ENCODE peak calls at places on chromosomes 5 and 9, in eight cellular contexts. K, N, W, H, U, J, A and Q are unnamed samples.

GRCh38 chr5:61275841-61276240 is 56.2 kb upstream of the ZSWIM6 start:
- DNase-seq in K (no peak), N (no peak), W (no peak), H (no peak), U (peak; percentile 62), J (peak; percentile 72), A (no peak), Q (peak; percentile 80)

GRCh38 chr5:57445715-57446037 is 36.9 kb downstream of the ACTBL2 start:
- DNase-seq in K (no peak), N (no peak), W (no peak), H (no peak), U (no peak), J (no peak), A (no peak), Q (no peak)

GRCh38 chr5:103674739-103675138 is 112.2 kb upstream of the NUDT12 start:
- DNase-seq in K (peak; percentile 31), N (no peak), W (no peak), H (no peak), U (peak; percentile 49), J (no peak), A (no peak), Q (no peak)

GRCh38 chr5:68656936-68657857 is 436.6 kb upstream of the SLC30A5 start:
- DNase-seq in K (no peak), N (no peak), W (peak; percentile 4), H (no peak), U (no peak), J (peak; percentile 88), A (no peak), Q (peak; percentile 32)

GRCh38 chr9:95157491-95158151 is 159.9 kb downstream of the FANCC start:
- DNase-seq in K (no peak), N (no peak), W (no peak), H (no peak), U (peak; percentile 90), J (no peak), A (no peak), Q (peak; percentile 69)

GRCh38 chr5:139108056-139108811 is 89.9 kb downstream of the SIL1 start:
- DNase-seq in K (peak; percentile 80), N (no peak), W (peak; percentile 17), H (no peak), U (peak; percentile 89), J (no peak), A (no peak), Q (no peak)

GRCh38 chr5:1195439-1195838 is 6.0 kb upstream of the SLC6A19 start:
- DNase-seq in K (no peak), N (no peak), W (no peak), H (no peak), U (no peak), J (no peak), A (no peak), Q (no peak)

GRCh38 chr5:76602094-76602726 is 21.0 kb downstream of the F2RL2 start:
- DNase-seq in K (no peak), N (no peak), W (no peak), H (no peak), U (peak; percentile 54), J (no peak), A (no peak), Q (no peak)

GRCh38 chr9:75084081-75084672 is 3.8 kb downstream of the NMRK1 start:
- DNase-seq in K (peak; percentile 18), N (no peak), W (no peak), H (no peak), U (no peak), J (peak; percentile 85), A (no peak), Q (no peak)

GRCh38 chr5:36442352-36442751 is 140.7 kb upstream of the RANBP3L start:
- DNase-seq in K (no peak), N (peak; percentile 49), W (peak; percentile 20), H (no peak), U (no peak), J (peak; percentile 75), A (no peak), Q (peak; percentile 67)

GRCh38 chr5:169609716-169610115 is 26.1 kb downstream of the SPDL1 start:
- DNase-seq in K (no peak), N (no peak), W (no peak), H (no peak), U (no peak), J (no peak), A (no peak), Q (no peak)

GRCh38 chr5:168434746-168435321 is 51.4 kb upstream of the RARS1 start:
- DNase-seq in K (no peak), N (no peak), W (no peak), H (no peak), U (peak; percentile 19), J (no peak), A (no peak), Q (no peak)

GRCh38 chr9:136596630-136597031 is 50.8 kb upstream of the NOTCH1 start:
- DNase-seq in K (no peak), N (no peak), W (peak; percentile 48), H (no peak), U (no peak), J (no peak), A (no peak), Q (no peak)

GRCh38 chr5:141356950-141357349 is 2.1 kb downstream of the PCDHGA4 start:
- DNase-seq in K (no peak), N (no peak), W (no peak), H (no peak), U (no peak), J (no peak), A (no peak), Q (no peak)

GRCh38 chr9:3960661-3961144 is 339.2 kb downstream of the GLIS3 start:
- DNase-seq in K (no peak), N (no peak), W (no peak), H (no peak), U (peak; percentile 24), J (no peak), A (no peak), Q (no peak)

GRCh38 chr5:132498686-132499271 is 8.2 kb upstream of the IRF1 start:
- DNase-seq in K (no peak), N (peak; percentile 30), W (peak; percentile 62), H (no peak), U (peak; percentile 39), J (no peak), A (no peak), Q (no peak)

GRCh38 chr9:136554870-136555269 is 9.0 kb upstream of the NOTCH1 start:
- DNase-seq in K (no peak), N (no peak), W (no peak), H (no peak), U (no peak), J (no peak), A (no peak), Q (no peak)

GRCh38 chr5:137703565-137703964 is 32.3 kb downstream of the KLHL3 start:
- DNase-seq in K (no peak), N (no peak), W (no peak), H (no peak), U (no peak), J (no peak), A (no peak), Q (no peak)

GRCh38 chr5:73816656-73817420 is 190.8 kb downstream of the ARHGEF28 start:
- DNase-seq in K (no peak), N (no peak), W (no peak), H (no peak), U (peak; percentile 69), J (no peak), A (no peak), Q (peak; percentile 84)

GRCh38 chr9:116861321-116861720 is 174.2 kb downstream of the TRIM32 start:
- DNase-seq in K (no peak), N (no peak), W (no peak), H (no peak), U (no peak), J (no peak), A (no peak), Q (no peak)

GRCh38 chr9:31140316-31140715 is 1244.1 kb upstream of the ACO1 start:
- DNase-seq in K (no peak), N (no peak), W (peak; percentile 7), H (no peak), U (peak; percentile 70), J (peak; percentile 59), A (no peak), Q (peak; percentile 30)

GRCh38 chr5:1510631-1511030 is 13.1 kb downstream of the LPCAT1 start:
- DNase-seq in K (no peak), N (peak; percentile 35), W (no peak), H (no peak), U (no peak), J (no peak), A (no peak), Q (no peak)

GRCh38 chr9:137110147-137110910 is 4.2 kb downstream of the DPP7 start:
- DNase-seq in K (no peak), N (no peak), W (no peak), H (no peak), U (no peak), J (no peak), A (no peak), Q (no peak)

GRCh38 chr9:133930046-133931015 is 61.8 kb downstream of the VAV2 start:
- DNase-seq in K (no peak), N (no peak), W (no peak), H (no peak), U (no peak), J (no peak), A (no peak), Q (no peak)

GRCh38 chr9:130445268-130445983 is 665 bp downstream of the ASS1 start:
- DNase-seq in K (no peak), N (no peak), W (peak; percentile 46), H (no peak), U (peak; percentile 39), J (peak; percentile 74), A (no peak), Q (peak; percentile 93)

GRCh38 chr9:81103597-81104471 is 585.5 kb downstream of the TLE1 start:
- DNase-seq in K (no peak), N (no peak), W (no peak), H (no peak), U (peak; percentile 19), J (no peak), A (no peak), Q (peak; percentile 22)

GRCh38 chr5:73789851-73790281 is 163.9 kb downstream of the ARHGEF28 start:
- DNase-seq in K (no peak), N (no peak), W (no peak), H (no peak), U (no peak), J (no peak), A (no peak), Q (no peak)

GRCh38 chr9:107948086-107948485 is 458.5 kb upstream of the KLF4 start:
- DNase-seq in K (no peak), N (no peak), W (no peak), H (no peak), U (no peak), J (peak; percentile 48), A (no peak), Q (no peak)

GRCh38 chr5:135211083-135211790 is 177.2 kb upstream of the PITX1 start:
- DNase-seq in K (no peak), N (peak; percentile 32), W (no peak), H (no peak), U (no peak), J (no peak), A (no peak), Q (no peak)